ENCODE peak calls at places on chromosome 10, in ten cellular contexts. D is tibial artery, P is Caco-2, Q is ovary, G is AG09309, E is stomach, N is aorta, M is SK-N-SH, Y is GM23248, W is endodermal cell. L is an unnamed sample.

GRCh38 chr10:33248638-33249037 is 85.8 kb downstream of the NRP1 start:
- DNase-seq in D (no peak), P (no peak), Q (no peak), G (peak; percentile 66), E (no peak), N (no peak), M (no peak), Y (peak; percentile 87), W (no peak), L (peak; percentile 82)

GRCh38 chr10:21513035-21513434 is 12.4 kb downstream of the SKIDA1 start:
- DNase-seq in D (no peak), P (no peak), Q (no peak), G (no peak), E (no peak), N (no peak), M (no peak), Y (no peak), W (no peak), L (no peak)

GRCh38 chr10:113752553-113752952 is 1.1 kb downstream of the PLEKHS1 start:
- DNase-seq in D (no peak), P (no peak), Q (no peak), G (no peak), E (no peak), N (no peak), M (no peak), Y (no peak), W (no peak), L (no peak)

GRCh38 chr10:61140765-61141392 is 196.9 kb upstream of the RHOBTB1 start:
- DNase-seq in D (no peak), P (peak; percentile 64), Q (no peak), G (peak; percentile 44), E (peak; percentile 37), N (no peak), M (peak; percentile 24), Y (peak; percentile 73), W (no peak), L (no peak)

GRCh38 chr10:127715782-127716378 is 21.1 kb upstream of the FOXI2 start:
- DNase-seq in D (no peak), P (peak; percentile 20), Q (no peak), G (no peak), E (no peak), N (no peak), M (peak; percentile 32), Y (peak; percentile 38), W (no peak), L (no peak)

GRCh38 chr10:75229961-75230360 is 5.8 kb downstream of the COMTD1 start:
- DNase-seq in D (no peak), P (no peak), Q (no peak), G (no peak), E (no peak), N (no peak), M (no peak), Y (peak; percentile 69), W (peak; percentile 2), L (no peak)

GRCh38 chr10:72228318-72228751 is 12.3 kb upstream of the ASCC1 start:
- DNase-seq in D (peak; percentile 20), P (no peak), Q (no peak), G (no peak), E (no peak), N (no peak), M (peak; percentile 37), Y (no peak), W (no peak), L (no peak)

GRCh38 chr10:10657139-10657760 is 360.4 kb upstream of the CELF2 start:
- DNase-seq in D (no peak), P (no peak), Q (no peak), G (no peak), E (no peak), N (no peak), M (no peak), Y (peak; percentile 20), W (no peak), L (no peak)

GRCh38 chr10:48383393-48383792 is 76.9 kb downstream of the MAPK8 start:
- DNase-seq in D (no peak), P (peak; percentile 45), Q (no peak), G (no peak), E (no peak), N (no peak), M (no peak), Y (no peak), W (no peak), L (no peak)

GRCh38 chr10:14384915-14385314 is 54.2 kb upstream of the FRMD4A start:
- DNase-seq in D (no peak), P (no peak), Q (no peak), G (no peak), E (no peak), N (no peak), M (no peak), Y (no peak), W (no peak), L (no peak)

GRCh38 chr10:14397069-14397468 is 66.3 kb upstream of the FRMD4A start:
- DNase-seq in D (peak; percentile 74), P (no peak), Q (peak; percentile 74), G (peak; percentile 99), E (no peak), N (peak; percentile 84), M (peak; percentile 9), Y (peak; percentile 93), W (peak; percentile 74), L (peak; percentile 92)

GRCh38 chr10:83222832-83223742 is 916.2 kb upstream of the GHITM start:
- DNase-seq in D (no peak), P (no peak), Q (no peak), G (no peak), E (no peak), N (no peak), M (no peak), Y (no peak), W (peak; percentile 66), L (no peak)

GRCh38 chr10:125795111-125795510 is 19.5 kb upstream of the MMP21 start:
- DNase-seq in D (no peak), P (no peak), Q (no peak), G (no peak), E (no peak), N (no peak), M (no peak), Y (no peak), W (no peak), L (no peak)

GRCh38 chr10:35334297-35334696 is 2.0 kb upstream of the CCNY start:
- DNase-seq in D (no peak), P (no peak), Q (no peak), G (no peak), E (no peak), N (no peak), M (no peak), Y (no peak), W (no peak), L (no peak)

GRCh38 chr10:110754375-110755120 is 110.4 kb downstream of the RBM20 start:
- DNase-seq in D (no peak), P (no peak), Q (no peak), G (no peak), E (no peak), N (no peak), M (no peak), Y (no peak), W (no peak), L (no peak)

GRCh38 chr10:58356756-58357155 is 21.9 kb downstream of the UBE2D1 start:
- DNase-seq in D (no peak), P (no peak), Q (no peak), G (no peak), E (no peak), N (no peak), M (no peak), Y (no peak), W (no peak), L (no peak)

GRCh38 chr10:124156524-124157225 is 63.3 kb upstream of the CHST15 start:
- DNase-seq in D (peak; percentile 72), P (no peak), Q (peak; percentile 75), G (no peak), E (peak; percentile 26), N (no peak), M (no peak), Y (no peak), W (peak; percentile 76), L (no peak)

GRCh38 chr10:33664070-33664469 is 329.6 kb upstream of the NRP1 start:
- DNase-seq in D (no peak), P (no peak), Q (no peak), G (no peak), E (no peak), N (no peak), M (no peak), Y (peak; percentile 36), W (no peak), L (no peak)

GRCh38 chr10:100370561-100370975 is 23.5 kb downstream of the SCD start:
- DNase-seq in D (no peak), P (peak; percentile 20), Q (no peak), G (peak; percentile 4), E (no peak), N (no peak), M (no peak), Y (peak; percentile 83), W (no peak), L (peak; percentile 24)
- H3K4me3 ChIP-seq in D (no peak overlapping the region), P (no peak overlapping the region), Q (no peak overlapping the region), G (no peak overlapping the region), E (no peak overlapping the region), N (no peak overlapping the region), M (no peak overlapping the region), Y (peak overlapping the region; percentile 46), W (no peak overlapping the region), L (no peak overlapping the region)

DNA sequence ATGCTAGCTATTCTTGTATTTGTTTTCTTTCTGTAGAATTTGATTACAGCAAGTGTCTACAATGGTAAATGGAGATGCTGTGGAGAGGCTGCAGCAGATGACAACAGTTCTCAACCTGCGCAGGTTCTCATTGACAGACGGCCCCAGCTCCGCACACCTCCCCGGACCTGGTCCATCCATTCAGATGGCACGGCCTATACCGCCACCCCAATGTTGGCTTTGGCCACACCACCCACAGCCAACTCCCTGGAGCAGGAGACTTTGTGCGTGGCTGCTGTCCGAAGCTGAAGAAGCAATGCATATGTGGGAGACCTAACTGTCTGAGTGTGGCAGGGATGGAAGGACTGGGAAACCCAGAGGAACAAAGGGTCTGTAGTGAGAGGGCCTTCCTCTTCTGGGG is 116.4 kb upstream of the TCERG1L start:
- DNase-seq in D (no peak), P (no peak), Q (peak; percentile 38), G (no peak), E (no peak), N (peak; percentile 41), M (no peak), Y (no peak), W (no peak), L (no peak)
- H3K4me3 ChIP-seq in D (no peak overlapping the region), P (no peak overlapping the region), Q (no peak overlapping the region), G (no peak overlapping the region), E (no peak overlapping the region), N (no peak overlapping the region), M (no peak overlapping the region), Y (no peak overlapping the region), W (no peak overlapping the region), L (no peak overlapping the region)

GRCh38 chr10:95572451-95572850 is 11.3 kb upstream of the SORBS1 start:
- DNase-seq in D (no peak), P (no peak), Q (no peak), G (no peak), E (no peak), N (no peak), M (no peak), Y (no peak), W (no peak), L (no peak)
- H3K4me3 ChIP-seq in D (no peak overlapping the region), P (no peak overlapping the region), Q (no peak overlapping the region), G (no peak overlapping the region), E (no peak overlapping the region), N (no peak overlapping the region), M (no peak overlapping the region), Y (no peak overlapping the region), W (no peak overlapping the region), L (no peak overlapping the region)

DNA sequence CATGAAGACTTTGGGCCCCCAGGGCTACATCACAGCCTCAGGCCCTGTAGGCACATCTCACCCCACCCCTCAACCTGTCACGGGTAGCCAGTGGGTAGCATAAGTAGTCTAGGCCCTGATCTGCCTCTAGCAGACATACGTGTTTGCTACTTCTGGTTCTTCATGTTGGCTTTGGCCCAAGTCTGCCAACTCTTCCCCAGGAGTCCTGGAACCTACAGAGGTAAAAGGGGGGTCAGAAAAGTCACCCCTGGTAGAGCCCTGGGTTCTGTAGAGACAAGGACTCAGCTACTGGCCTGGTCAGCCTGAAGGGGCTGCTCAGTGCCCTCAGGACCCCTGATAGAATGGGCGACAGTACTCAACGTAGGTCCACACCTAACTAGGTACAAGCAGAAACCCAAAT is 67.5 kb upstream of the UNC5B start:
- DNase-seq in D (no peak), P (no peak), Q (no peak), G (no peak), E (no peak), N (no peak), M (no peak), Y (no peak), W (no peak), L (no peak)
- H3K4me3 ChIP-seq in D (no peak overlapping the region), P (no peak overlapping the region), Q (no peak overlapping the region), G (no peak overlapping the region), E (no peak overlapping the region), N (no peak overlapping the region), M (no peak overlapping the region), Y (no peak overlapping the region), W (no peak overlapping the region), L (no peak overlapping the region)

L was measured in skeletal muscle cell.